ENCODE peak calls at places on chromosomes 13 and 19, in eight cellular contexts. X is RWPE1, P is psoas muscle, W is IMR-90, G is Caco-2, S is tibial artery, N is fibroblast of lung, Z is lower leg skin. Q is an unnamed sample.

GRCh38 chr19:36169084-36169760 is 17.0 kb upstream of the COX7A1 start:
- DNase-seq in X (no peak), P (no peak), W (no peak), G (no peak), S (peak; percentile 31), N (no peak), Z (no peak), Q (no peak)

GRCh38 chr19:28466107-28467045 is 746.6 kb downstream of the UQCRFS1 start:
- DNase-seq in X (no peak), P (peak; percentile 74), W (peak; percentile 15), G (peak; percentile 61), S (peak; percentile 59), N (peak; percentile 51), Z (peak; percentile 88), Q (peak; percentile 61)

GRCh38 chr13:47499358-47500150 is 501.5 kb downstream of the SUCLA2 start:
- DNase-seq in X (peak; percentile 65), P (no peak), W (peak; percentile 95), G (no peak), S (no peak), N (peak; percentile 96), Z (no peak), Q (no peak)

GRCh38 chr13:19810151-19810550 is 27.4 kb upstream of the PSPC1 start:
- DNase-seq in X (no peak), P (no peak), W (no peak), G (no peak), S (no peak), N (no peak), Z (no peak), Q (no peak)

GRCh38 chr19:43610493-43610892 is 1.4 kb upstream of the SRRM5 start:
- DNase-seq in X (no peak), P (no peak), W (peak; percentile 7), G (no peak), S (no peak), N (no peak), Z (no peak), Q (no peak)

GRCh38 chr13:25691654-25692053 is 319.9 kb downstream of the ATP8A2 start:
- DNase-seq in X (no peak), P (no peak), W (no peak), G (no peak), S (no peak), N (no peak), Z (no peak), Q (no peak)

GRCh38 chr19:36149673-36150406 is 2.4 kb downstream of the COX7A1 start:
- DNase-seq in X (peak; percentile 79), P (no peak), W (no peak), G (no peak), S (no peak), N (no peak), Z (peak; percentile 94), Q (no peak)

GRCh38 chr13:114005206-114005720 is 31.4 kb upstream of the C13orf46 start:
- DNase-seq in X (no peak), P (peak; percentile 44), W (no peak), G (no peak), S (no peak), N (no peak), Z (no peak), Q (no peak)

GRCh38 chr19:5048091-5048726 is 79.3 kb downstream of the KDM4B start:
- DNase-seq in X (peak; percentile 82), P (peak; percentile 89), W (peak; percentile 67), G (peak; percentile 81), S (peak; percentile 69), N (peak; percentile 72), Z (peak; percentile 97), Q (peak; percentile 77)

GRCh38 chr19:829129-829758 is 1.6 kb downstream of the AZU1 start:
- DNase-seq in X (no peak), P (no peak), W (no peak), G (no peak), S (no peak), N (no peak), Z (no peak), Q (no peak)

GRCh38 chr13:43522788-43523187 is 264.0 kb downstream of the ENOX1 start:
- DNase-seq in X (no peak), P (no peak), W (peak; percentile 26), G (no peak), S (no peak), N (peak; percentile 46), Z (no peak), Q (no peak)

GRCh38 chr13:112902669-112903068 is 66.3 kb upstream of the MCF2L start:
- DNase-seq in X (no peak), P (no peak), W (no peak), G (no peak), S (no peak), N (no peak), Z (no peak), Q (no peak)

GRCh38 chr13:34678154-34678553 is 263.9 kb upstream of the NBEA start:
- DNase-seq in X (peak; percentile 13), P (no peak), W (no peak), G (no peak), S (no peak), N (peak; percentile 13), Z (no peak), Q (no peak)

GRCh38 chr19:45376045-45376724 is 5.8 kb upstream of the ERCC2 start:
- DNase-seq in X (peak; percentile 74), P (no peak), W (peak; percentile 94), G (peak; percentile 93), S (peak; percentile 37), N (peak; percentile 73), Z (no peak), Q (no peak)

GRCh38 chr13:97440598-97440997 is 6.6 kb downstream of the RAP2A start:
- DNase-seq in X (no peak), P (no peak), W (peak; percentile 44), G (no peak), S (no peak), N (no peak), Z (no peak), Q (no peak)

GRCh38 chr19:35757231-35757748 is 461 bp upstream of the HSPB6 start:
- DNase-seq in X (no peak), P (peak; percentile 97), W (peak; percentile 96), G (peak; percentile 50), S (peak; percentile 94), N (peak; percentile 98), Z (peak; percentile 95), Q (no peak)

GRCh38 chr19:16425993-16426392 is 45.8 kb downstream of the EPS15L1 start:
- DNase-seq in X (no peak), P (no peak), W (no peak), G (no peak), S (no peak), N (no peak), Z (no peak), Q (no peak)

GRCh38 chr13:26509491-26509890 is 48.0 kb upstream of the WASF3 start:
- DNase-seq in X (no peak), P (no peak), W (no peak), G (no peak), S (no peak), N (no peak), Z (peak; percentile 39), Q (no peak)

GRCh38 chr13:26128676-26129075 is 76.9 kb upstream of the SHISA2 start:
- DNase-seq in X (no peak), P (no peak), W (no peak), G (no peak), S (no peak), N (no peak), Z (no peak), Q (no peak)

GRCh38 chr19:4352701-4353121 is 9.3 kb downstream of the MPND start:
- DNase-seq in X (peak; percentile 36), P (no peak), W (peak; percentile 71), G (no peak), S (no peak), N (peak; percentile 77), Z (peak; percentile 86), Q (peak; percentile 65)

GRCh38 chr19:5086725-5087439 is 118.0 kb downstream of the KDM4B start:
- DNase-seq in X (peak; percentile 12), P (peak; percentile 70), W (no peak), G (no peak), S (no peak), N (no peak), Z (no peak), Q (no peak)

GRCh38 chr13:98199480-98199879 is 22.4 kb upstream of the RNF113B start:
- DNase-seq in X (no peak), P (no peak), W (peak; percentile 54), G (no peak), S (no peak), N (no peak), Z (no peak), Q (no peak)

GRCh38 chr13:100131863-100132574 is 43.1 kb downstream of the PCCA start:
- DNase-seq in X (peak; percentile 98), P (no peak), W (peak; percentile 96), G (no peak), S (no peak), N (peak; percentile 62), Z (no peak), Q (no peak)

GRCh38 chr13:98548230-98548629 is 28.7 kb downstream of the STK24 start:
- DNase-seq in X (no peak), P (no peak), W (peak; percentile 42), G (no peak), S (no peak), N (no peak), Z (no peak), Q (no peak)

GRCh38 chr19:11288349-11288748 is 7.6 kb upstream of the TSPAN16 start:
- DNase-seq in X (peak; percentile 39), P (no peak), W (peak; percentile 41), G (no peak), S (no peak), N (peak; percentile 45), Z (no peak), Q (no peak)
- TF ChIP-seq CTCF in X (peak; percentile 36), P (peak; percentile 27), W (peak; percentile 60), G (peak; percentile 29), S (peak; percentile 28), N (peak; percentile 53), Z (no peak), Q (peak; percentile 48)

GRCh38 chr13:33017410-33017929 is 1.2 kb downstream of the KL start:
- DNase-seq in X (no peak), P (peak; percentile 65), W (peak; percentile 6), G (peak; percentile 56), S (peak; percentile 61), N (peak; percentile 16), Z (peak; percentile 88), Q (no peak)
- TF ChIP-seq CTCF in X (no peak), P (peak; percentile 53), W (peak; percentile 19), G (no peak), S (peak; percentile 38), N (no peak), Z (no peak), Q (peak; percentile 54)

DNA sequence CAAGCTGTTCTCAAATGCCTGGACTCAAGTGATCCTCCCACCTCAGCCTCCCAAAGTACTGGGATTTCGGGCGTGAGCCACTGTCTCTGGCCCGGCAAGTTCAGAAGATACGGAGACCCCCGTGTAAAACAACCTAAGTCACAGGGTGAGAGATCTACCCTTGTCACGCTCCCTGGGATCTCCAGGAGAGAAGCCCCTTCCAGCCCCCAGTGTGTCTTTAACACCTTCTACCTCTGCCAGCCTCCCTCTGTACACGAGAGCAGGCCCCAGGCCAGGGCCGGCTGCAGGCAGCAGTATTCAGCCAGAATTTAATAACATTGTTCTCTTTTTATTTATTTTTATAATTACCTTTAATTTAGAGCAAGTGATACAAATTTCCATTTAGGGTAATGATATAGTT is 49.4 kb downstream of the ZNF536 start:
- DNase-seq in X (no peak), P (no peak), W (no peak), G (no peak), S (no peak), N (no peak), Z (peak; percentile 72), Q (no peak)
- TF ChIP-seq CTCF in X (no peak), P (no peak), W (no peak), G (no peak), S (no peak), N (no peak), Z (no peak), Q (no peak)

GRCh38 chr19:2478756-2479555 is 3.0 kb downstream of the GADD45B start:
- DNase-seq in X (no peak), P (peak; percentile 89), W (peak; percentile 76), G (no peak), S (peak; percentile 89), N (peak; percentile 87), Z (peak; percentile 97), Q (no peak)
- TF ChIP-seq CTCF in X (no peak), P (no peak), W (no peak), G (no peak), S (no peak), N (no peak), Z (no peak), Q (no peak)

Q was measured in progenitor cell of endocrine pancreas.